ENCODE peak calls at places on chromosomes 5 and 9, in seven cellular contexts. One of them, this sample, is unnamed.

GRCh38 chr9:16135916-16136315 is 583.1 kb downstream of the CCDC171 start:
- DNase-seq in fibroblast of pulmonary artery: no peak
- DNase-seq in mesothelial cell of epicardium: no peak
- DNase-seq in cardiac fibroblast: no peak
- DNase-seq in IMR-90: no peak
- DNase-seq in activated CD8-positive, alpha-beta T cell treated with anti-CD3 and anti-CD28 coated beads for 36 hours: no peak
- DNase-seq in GM10248: no peak
- DNase-seq in this sample: no peak

GRCh38 chr5:164346785-164347630 is 841.6 kb downstream of the MAT2B start:
- DNase-seq in fibroblast of pulmonary artery: no peak
- DNase-seq in mesothelial cell of epicardium: no peak
- DNase-seq in cardiac fibroblast: no peak
- DNase-seq in IMR-90: peak
- DNase-seq in activated CD8-positive, alpha-beta T cell treated with anti-CD3 and anti-CD28 coated beads for 36 hours: no peak
- DNase-seq in GM10248: no peak
- DNase-seq in this sample: no peak

GRCh38 chr5:9722826-9723225 is 92.7 kb upstream of the TAS2R1 start:
- DNase-seq in fibroblast of pulmonary artery: no peak
- DNase-seq in mesothelial cell of epicardium: no peak
- DNase-seq in cardiac fibroblast: no peak
- DNase-seq in IMR-90: no peak
- DNase-seq in activated CD8-positive, alpha-beta T cell treated with anti-CD3 and anti-CD28 coated beads for 36 hours: no peak
- DNase-seq in GM10248: no peak
- DNase-seq in this sample: no peak

GRCh38 chr5:116518423-116518822 is 56.2 kb downstream of the SEMA6A start:
- DNase-seq in fibroblast of pulmonary artery: no peak
- DNase-seq in mesothelial cell of epicardium: no peak
- DNase-seq in cardiac fibroblast: no peak
- DNase-seq in IMR-90: no peak
- DNase-seq in activated CD8-positive, alpha-beta T cell treated with anti-CD3 and anti-CD28 coated beads for 36 hours: no peak
- DNase-seq in GM10248: no peak
- DNase-seq in this sample: no peak

GRCh38 chr5:65394078-65394477 is 87.6 kb downstream of the ADAMTS6 start:
- DNase-seq in fibroblast of pulmonary artery: peak
- DNase-seq in mesothelial cell of epicardium: no peak
- DNase-seq in cardiac fibroblast: peak
- DNase-seq in IMR-90: peak
- DNase-seq in activated CD8-positive, alpha-beta T cell treated with anti-CD3 and anti-CD28 coated beads for 36 hours: no peak
- DNase-seq in GM10248: no peak
- DNase-seq in this sample: no peak

GRCh38 chr5:31186672-31187267 is 6.7 kb upstream of the CDH6 start:
- DNase-seq in fibroblast of pulmonary artery: peak
- DNase-seq in mesothelial cell of epicardium: no peak
- DNase-seq in cardiac fibroblast: peak
- DNase-seq in IMR-90: peak
- DNase-seq in activated CD8-positive, alpha-beta T cell treated with anti-CD3 and anti-CD28 coated beads for 36 hours: no peak
- DNase-seq in GM10248: peak
- DNase-seq in this sample: no peak

GRCh38 chr5:137114529-137114928 is 384.6 kb downstream of the SPOCK1 start:
- DNase-seq in fibroblast of pulmonary artery: peak
- DNase-seq in mesothelial cell of epicardium: no peak
- DNase-seq in cardiac fibroblast: peak
- DNase-seq in IMR-90: peak
- DNase-seq in activated CD8-positive, alpha-beta T cell treated with anti-CD3 and anti-CD28 coated beads for 36 hours: no peak
- DNase-seq in GM10248: no peak
- DNase-seq in this sample: no peak

GRCh38 chr9:126606483-126606870 is 7.3 kb upstream of the LMX1B start:
- DNase-seq in fibroblast of pulmonary artery: no peak
- DNase-seq in mesothelial cell of epicardium: no peak
- DNase-seq in cardiac fibroblast: no peak
- DNase-seq in IMR-90: no peak
- DNase-seq in activated CD8-positive, alpha-beta T cell treated with anti-CD3 and anti-CD28 coated beads for 36 hours: no peak
- DNase-seq in GM10248: no peak
- DNase-seq in this sample: no peak

GRCh38 chr5:124561451-124561850 is 185.0 kb downstream of the ZNF608 start:
- DNase-seq in fibroblast of pulmonary artery: no peak
- DNase-seq in mesothelial cell of epicardium: no peak
- DNase-seq in cardiac fibroblast: no peak
- DNase-seq in IMR-90: peak
- DNase-seq in activated CD8-positive, alpha-beta T cell treated with anti-CD3 and anti-CD28 coated beads for 36 hours: no peak
- DNase-seq in GM10248: no peak
- DNase-seq in this sample: no peak

GRCh38 chr9:26012797-26013594 is 334.8 kb upstream of the TUSC1 start:
- DNase-seq in fibroblast of pulmonary artery: peak
- DNase-seq in mesothelial cell of epicardium: no peak
- DNase-seq in cardiac fibroblast: peak
- DNase-seq in IMR-90: peak
- DNase-seq in activated CD8-positive, alpha-beta T cell treated with anti-CD3 and anti-CD28 coated beads for 36 hours: no peak
- DNase-seq in GM10248: no peak
- DNase-seq in this sample: no peak

GRCh38 chr9:19431361-19432171 is 22.8 kb downstream of the ACER2 start:
- DNase-seq in fibroblast of pulmonary artery: peak
- DNase-seq in mesothelial cell of epicardium: no peak
- DNase-seq in cardiac fibroblast: peak
- DNase-seq in IMR-90: no peak
- DNase-seq in activated CD8-positive, alpha-beta T cell treated with anti-CD3 and anti-CD28 coated beads for 36 hours: no peak
- DNase-seq in GM10248: no peak
- DNase-seq in this sample: no peak

GRCh38 chr5:14983666-14984441 is 112.3 kb upstream of the ANKH start:
- DNase-seq in fibroblast of pulmonary artery: no peak
- DNase-seq in mesothelial cell of epicardium: no peak
- DNase-seq in cardiac fibroblast: no peak
- DNase-seq in IMR-90: no peak
- DNase-seq in activated CD8-positive, alpha-beta T cell treated with anti-CD3 and anti-CD28 coated beads for 36 hours: peak
- DNase-seq in GM10248: no peak
- DNase-seq in this sample: no peak

GRCh38 chr9:29021632-29022031 is 1448.4 kb upstream of the C9orf72 start:
- DNase-seq in fibroblast of pulmonary artery: no peak
- DNase-seq in mesothelial cell of epicardium: no peak
- DNase-seq in cardiac fibroblast: no peak
- DNase-seq in IMR-90: no peak
- DNase-seq in activated CD8-positive, alpha-beta T cell treated with anti-CD3 and anti-CD28 coated beads for 36 hours: no peak
- DNase-seq in GM10248: no peak
- DNase-seq in this sample: no peak

GRCh38 chr5:1442222-1443144 is 2.8 kb downstream of the SLC6A3 start:
- DNase-seq in fibroblast of pulmonary artery: no peak
- DNase-seq in mesothelial cell of epicardium: no peak
- DNase-seq in cardiac fibroblast: no peak
- DNase-seq in IMR-90: no peak
- DNase-seq in activated CD8-positive, alpha-beta T cell treated with anti-CD3 and anti-CD28 coated beads for 36 hours: no peak
- DNase-seq in GM10248: no peak
- DNase-seq in this sample: no peak

GRCh38 chr9:3850083-3850482 is 324.3 kb upstream of the RFX3 start:
- DNase-seq in fibroblast of pulmonary artery: no peak
- DNase-seq in mesothelial cell of epicardium: no peak
- DNase-seq in cardiac fibroblast: no peak
- DNase-seq in IMR-90: no peak
- DNase-seq in activated CD8-positive, alpha-beta T cell treated with anti-CD3 and anti-CD28 coated beads for 36 hours: no peak
- DNase-seq in GM10248: no peak
- DNase-seq in this sample: no peak

GRCh38 chr5:177065480-177065879 is 21.2 kb upstream of the FGFR4 start:
- DNase-seq in fibroblast of pulmonary artery: no peak
- DNase-seq in mesothelial cell of epicardium: no peak
- DNase-seq in cardiac fibroblast: no peak
- DNase-seq in IMR-90: no peak
- DNase-seq in activated CD8-positive, alpha-beta T cell treated with anti-CD3 and anti-CD28 coated beads for 36 hours: no peak
- DNase-seq in GM10248: no peak
- DNase-seq in this sample: no peak

GRCh38 chr9:87586731-87587355 is 89.2 kb downstream of the DAPK1 start:
- DNase-seq in fibroblast of pulmonary artery: no peak
- DNase-seq in mesothelial cell of epicardium: no peak
- DNase-seq in cardiac fibroblast: no peak
- DNase-seq in IMR-90: no peak
- DNase-seq in activated CD8-positive, alpha-beta T cell treated with anti-CD3 and anti-CD28 coated beads for 36 hours: no peak
- DNase-seq in GM10248: no peak
- DNase-seq in this sample: no peak

GRCh38 chr5:59460368-59461153 is 433.0 kb downstream of the PDE4D start:
- DNase-seq in fibroblast of pulmonary artery: no peak
- DNase-seq in mesothelial cell of epicardium: no peak
- DNase-seq in cardiac fibroblast: no peak
- DNase-seq in IMR-90: no peak
- DNase-seq in activated CD8-positive, alpha-beta T cell treated with anti-CD3 and anti-CD28 coated beads for 36 hours: no peak
- DNase-seq in GM10248: no peak
- DNase-seq in this sample: no peak

GRCh38 chr5:113581388-113581787 is 67.9 kb downstream of the YTHDC2 start:
- DNase-seq in fibroblast of pulmonary artery: peak
- DNase-seq in mesothelial cell of epicardium: no peak
- DNase-seq in cardiac fibroblast: peak
- DNase-seq in IMR-90: no peak
- DNase-seq in activated CD8-positive, alpha-beta T cell treated with anti-CD3 and anti-CD28 coated beads for 36 hours: no peak
- DNase-seq in GM10248: no peak
- DNase-seq in this sample: no peak

GRCh38 chr5:129904102-129904666 is at the start of gene CHSY3:
- DNase-seq in fibroblast of pulmonary artery: peak
- DNase-seq in mesothelial cell of epicardium: peak
- DNase-seq in cardiac fibroblast: peak
- DNase-seq in IMR-90: peak
- DNase-seq in activated CD8-positive, alpha-beta T cell treated with anti-CD3 and anti-CD28 coated beads for 36 hours: peak
- DNase-seq in GM10248: peak
- DNase-seq in this sample: no peak
- TF ChIP-seq CTCF in fibroblast of pulmonary artery: no peak
- TF ChIP-seq CTCF in mesothelial cell of epicardium: peak
- TF ChIP-seq CTCF in cardiac fibroblast: no peak
- TF ChIP-seq CTCF in IMR-90: no peak
- TF ChIP-seq CTCF in activated CD8-positive, alpha-beta T cell treated with anti-CD3 and anti-CD28 coated beads for 36 hours: no peak
- TF ChIP-seq CTCF in GM10248: no peak
- TF ChIP-seq CTCF in this sample: no peak

GRCh38 chr5:2560435-2560834 is 191.0 kb downstream of the IRX2 start:
- DNase-seq in fibroblast of pulmonary artery: no peak
- DNase-seq in mesothelial cell of epicardium: no peak
- DNase-seq in cardiac fibroblast: no peak
- DNase-seq in IMR-90: no peak
- DNase-seq in activated CD8-positive, alpha-beta T cell treated with anti-CD3 and anti-CD28 coated beads for 36 hours: no peak
- DNase-seq in GM10248: no peak
- DNase-seq in this sample: no peak
- TF ChIP-seq CTCF in fibroblast of pulmonary artery: no peak
- TF ChIP-seq CTCF in mesothelial cell of epicardium: no peak
- TF ChIP-seq CTCF in cardiac fibroblast: no peak
- TF ChIP-seq CTCF in IMR-90: no peak
- TF ChIP-seq CTCF in activated CD8-positive, alpha-beta T cell treated with anti-CD3 and anti-CD28 coated beads for 36 hours: no peak
- TF ChIP-seq CTCF in GM10248: no peak
- TF ChIP-seq CTCF in this sample: no peak

GRCh38 chr5:135438712-135439111 is 8.4 kb downstream of the DCANP1 start:
- DNase-seq in fibroblast of pulmonary artery: no peak
- DNase-seq in mesothelial cell of epicardium: no peak
- DNase-seq in cardiac fibroblast: no peak
- DNase-seq in IMR-90: no peak
- DNase-seq in activated CD8-positive, alpha-beta T cell treated with anti-CD3 and anti-CD28 coated beads for 36 hours: no peak
- DNase-seq in GM10248: no peak
- DNase-seq in this sample: no peak

GRCh38 chr5:135435467-135436330 is 11.4 kb downstream of the DCANP1 start:
- DNase-seq in fibroblast of pulmonary artery: no peak
- DNase-seq in mesothelial cell of epicardium: no peak
- DNase-seq in cardiac fibroblast: no peak
- DNase-seq in IMR-90: no peak
- DNase-seq in activated CD8-positive, alpha-beta T cell treated with anti-CD3 and anti-CD28 coated beads for 36 hours: no peak
- DNase-seq in GM10248: peak
- DNase-seq in this sample: no peak

GRCh38 chr5:135439426-135440205 is 7.5 kb downstream of the DCANP1 start:
- DNase-seq in fibroblast of pulmonary artery: no peak
- DNase-seq in mesothelial cell of epicardium: no peak
- DNase-seq in cardiac fibroblast: no peak
- DNase-seq in IMR-90: no peak
- DNase-seq in activated CD8-positive, alpha-beta T cell treated with anti-CD3 and anti-CD28 coated beads for 36 hours: no peak
- DNase-seq in GM10248: no peak
- DNase-seq in this sample: no peak

GRCh38 chr5:135436856-135437795 is 10.0 kb downstream of the DCANP1 start:
- DNase-seq in fibroblast of pulmonary artery: no peak
- DNase-seq in mesothelial cell of epicardium: no peak
- DNase-seq in cardiac fibroblast: no peak
- DNase-seq in IMR-90: no peak
- DNase-seq in activated CD8-positive, alpha-beta T cell treated with anti-CD3 and anti-CD28 coated beads for 36 hours: no peak
- DNase-seq in GM10248: no peak
- DNase-seq in this sample: no peak

DNA sequence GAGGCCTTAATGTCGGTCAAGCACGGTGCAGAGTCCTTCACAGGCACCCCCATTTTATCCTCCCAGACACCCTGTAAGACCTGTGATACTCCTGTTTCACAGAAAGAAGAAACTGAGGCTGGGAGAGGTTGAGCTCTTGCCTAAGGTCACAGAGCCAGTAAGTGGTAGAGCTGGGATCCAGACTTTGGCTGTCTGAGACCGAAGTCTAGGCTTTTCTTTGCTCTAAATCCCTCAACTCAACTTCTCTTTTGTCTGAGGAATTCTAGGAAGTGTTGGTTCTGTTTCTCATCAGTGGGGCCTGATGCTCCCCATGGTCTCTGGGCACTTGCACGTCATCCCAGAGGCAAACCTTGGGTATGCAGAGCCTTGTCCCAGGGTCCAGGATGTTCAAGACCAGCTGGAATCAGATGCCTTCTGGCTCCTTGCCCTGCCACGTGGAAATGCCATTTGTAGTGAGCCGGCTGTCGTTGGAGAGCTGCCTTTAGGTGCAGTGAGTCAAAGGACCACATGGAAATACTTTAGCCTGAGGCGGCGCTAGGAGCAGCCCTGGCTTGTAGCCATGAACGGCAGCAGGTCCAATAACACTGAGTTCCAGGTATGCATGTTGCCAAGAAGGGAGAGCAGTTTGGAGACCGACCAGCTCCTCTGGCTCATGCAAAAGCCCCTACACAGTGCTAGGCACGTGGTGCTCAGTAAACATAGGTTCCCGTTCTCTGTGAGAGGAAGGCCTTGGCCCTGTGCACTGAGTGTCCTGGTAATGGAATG is 9.2 kb downstream of the DCANP1 start:
- DNase-seq in fibroblast of pulmonary artery: peak
- DNase-seq in mesothelial cell of epicardium: no peak
- DNase-seq in cardiac fibroblast: peak
- DNase-seq in IMR-90: peak
- DNase-seq in activated CD8-positive, alpha-beta T cell treated with anti-CD3 and anti-CD28 coated beads for 36 hours: no peak
- DNase-seq in GM10248: no peak
- DNase-seq in this sample: no peak
- TF ChIP-seq CTCF in fibroblast of pulmonary artery: no peak
- TF ChIP-seq CTCF in mesothelial cell of epicardium: no peak
- TF ChIP-seq CTCF in cardiac fibroblast: peak
- TF ChIP-seq CTCF in IMR-90: peak
- TF ChIP-seq CTCF in activated CD8-positive, alpha-beta T cell treated with anti-CD3 and anti-CD28 coated beads for 36 hours: no peak
- TF ChIP-seq CTCF in GM10248: no peak
- TF ChIP-seq CTCF in this sample: no peak

GRCh38 chr9:133355881-133356357 is 368 bp downstream of the SURF1 start:
- DNase-seq in fibroblast of pulmonary artery: no peak
- DNase-seq in mesothelial cell of epicardium: no peak
- DNase-seq in cardiac fibroblast: peak
- DNase-seq in IMR-90: no peak
- DNase-seq in activated CD8-positive, alpha-beta T cell treated with anti-CD3 and anti-CD28 coated beads for 36 hours: no peak
- DNase-seq in GM10248: no peak
- DNase-seq in this sample: no peak

GRCh38 chr9:133357656-133358055 is 1.3 kb downstream of the SURF2 start:
- DNase-seq in fibroblast of pulmonary artery: no peak
- DNase-seq in mesothelial cell of epicardium: no peak
- DNase-seq in cardiac fibroblast: no peak
- DNase-seq in IMR-90: no peak
- DNase-seq in activated CD8-positive, alpha-beta T cell treated with anti-CD3 and anti-CD28 coated beads for 36 hours: no peak
- DNase-seq in GM10248: no peak
- DNase-seq in this sample: no peak

GRCh38 chr9:133354766-133355165 is 1.5 kb downstream of the SURF1 start:
- DNase-seq in fibroblast of pulmonary artery: no peak
- DNase-seq in mesothelial cell of epicardium: no peak
- DNase-seq in cardiac fibroblast: no peak
- DNase-seq in IMR-90: no peak
- DNase-seq in activated CD8-positive, alpha-beta T cell treated with anti-CD3 and anti-CD28 coated beads for 36 hours: no peak
- DNase-seq in GM10248: no peak
- DNase-seq in this sample: no peak

GRCh38 chr9:133353548-133353947 is 2.7 kb downstream of the SURF1 start:
- DNase-seq in fibroblast of pulmonary artery: no peak
- DNase-seq in mesothelial cell of epicardium: no peak
- DNase-seq in cardiac fibroblast: no peak
- DNase-seq in IMR-90: no peak
- DNase-seq in activated CD8-positive, alpha-beta T cell treated with anti-CD3 and anti-CD28 coated beads for 36 hours: no peak
- DNase-seq in GM10248: no peak
- DNase-seq in this sample: no peak

GRCh38 chr9:133356391-133357091 is at the start of the genes SURF1 and SURF2:
- DNase-seq in fibroblast of pulmonary artery: peak
- DNase-seq in mesothelial cell of epicardium: peak
- DNase-seq in cardiac fibroblast: peak
- DNase-seq in IMR-90: peak
- DNase-seq in activated CD8-positive, alpha-beta T cell treated with anti-CD3 and anti-CD28 coated beads for 36 hours: peak
- DNase-seq in GM10248: peak
- DNase-seq in this sample: peak
- TF ChIP-seq CTCF in fibroblast of pulmonary artery: no peak
- TF ChIP-seq CTCF in mesothelial cell of epicardium: no peak
- TF ChIP-seq CTCF in cardiac fibroblast: no peak
- TF ChIP-seq CTCF in IMR-90: no peak
- TF ChIP-seq CTCF in activated CD8-positive, alpha-beta T cell treated with anti-CD3 and anti-CD28 coated beads for 36 hours: peak
- TF ChIP-seq CTCF in GM10248: peak
- TF ChIP-seq CTCF in this sample: no peak